ENCODE peak calls at places on chromosomes 13 and 19, in seven cellular contexts. W is Right ventricle myocardium superior; D is A549; L is naive thymus-derived CD8-positive, alpha-beta T cell; U is activated T-cell treated with anti-CD3 and anti-CD28 coated beads, Interleukin-2, amount 50 U/mL, for 4 hours; C is Right ventricle myocardium inferior; M is activated CD4-positive, CD25-positive, alpha-beta regulatory T cell treated with anti-CD3 and anti-CD28 coated beads, Interleukin-2, amount 50 U/mL, for 24 hours. I is an unnamed sample.

GRCh38 chr13:33401238-33401637 is 115.7 kb upstream of the STARD13 start:
- ATAC-seq in W (peak; percentile 92), D (no peak), L (no peak), U (no peak), C (peak; percentile 80), M (no peak), I (no peak)

GRCh38 chr13:25180795-25181537 is 8.9 kb upstream of the AMER2 start:
- ATAC-seq in W (no peak), D (no peak), L (no peak), U (no peak), C (no peak), M (no peak), I (no peak)

GRCh38 chr13:33126909-33127607 is 110.8 kb downstream of the KL start:
- ATAC-seq in W (peak; percentile 17), D (no peak), L (no peak), U (no peak), C (peak; percentile 41), M (no peak), I (no peak)

GRCh38 chr13:41610426-41610825 is 153.1 kb downstream of the RGCC start:
- ATAC-seq in W (no peak), D (peak; percentile 63), L (no peak), U (no peak), C (no peak), M (no peak), I (no peak)

GRCh38 chr13:45916036-45916435 is 64.5 kb upstream of the SIAH3 start:
- ATAC-seq in W (no peak), D (no peak), L (no peak), U (no peak), C (no peak), M (no peak), I (no peak)

GRCh38 chr13:106367361-106367781 is 168.1 kb downstream of the EFNB2 start:
- ATAC-seq in W (no peak), D (no peak), L (no peak), U (no peak), C (no peak), M (no peak), I (no peak)

GRCh38 chr19:34135033-34135370 is 37.3 kb upstream of the LSM14A start:
- ATAC-seq in W (peak; percentile 5), D (peak; percentile 25), L (no peak), U (no peak), C (no peak), M (no peak), I (no peak)

GRCh38 chr19:1051791-1052190 is 11.9 kb downstream of the ABCA7 start:
- ATAC-seq in W (no peak), D (no peak), L (no peak), U (no peak), C (no peak), M (no peak), I (no peak)

GRCh38 chr13:42280537-42280936 is 8.6 kb downstream of the AKAP11 start:
- ATAC-seq in W (peak; percentile 55), D (no peak), L (no peak), U (no peak), C (no peak), M (no peak), I (no peak)

GRCh38 chr19:9935409-9936062 is 779 bp downstream of the OLFM2 start:
- ATAC-seq in W (no peak), D (peak; percentile 25), L (peak; percentile 14), U (no peak), C (no peak), M (peak; percentile 8), I (no peak)

GRCh38 chr13:23654111-23655110 is 84.2 kb downstream of the TNFRSF19 start:
- ATAC-seq in W (peak; percentile 50), D (no peak), L (no peak), U (no peak), C (peak; percentile 56), M (no peak), I (no peak)

I was measured in activated T-helper 17 cell treated with anti-CD3 and anti-CD28 coated beads, Interleukin-2, amount 50 U/mL, for 72 hours.